ENCODE peak calls at places on chromosomes 1 and 21, in ten cellular contexts. T is activated naive CD8-positive, alpha-beta T cell treated with anti-CD3 and anti-CD28 coated beads, Interleukin-2, amount 50 U/mL, for 24 hours; F is suprapubic skin; R is activated T-cell treated with anti-CD3 and anti-CD28 coated beads, Interleukin-2, amount 50 U/mL, for 1 hour; W is GM12878; N is SK-N-DZ; B is AG08396; E is AML-193; D is T-cell; P is HTR-8/SVneo. H is an unnamed sample.
A peak's percentile ranks its signal among the peaks of the same experiment; 100 is the strongest.

GRCh38 chr1:26274801-26275425 is 5.0 kb upstream of the SH3BGRL3 start:
- DNase-seq in E (peak; percentile 42), F (no peak), R (no peak), P (no peak), D (no peak), T (peak; percentile 23), B (no peak), W (no peak), N (no peak), H (no peak)

GRCh38 chr21:44462090-44462833 is 7.0 kb downstream of the LRRC3 start:
- DNase-seq in D (no peak), B (no peak), T (no peak), E (no peak), F (peak; percentile 48), W (no peak), P (no peak), N (no peak), R (no peak), H (no peak)

GRCh38 chr21:45378258-45378966 is 26.6 kb upstream of the COL18A1 start:
- DNase-seq in F (peak; percentile 52), B (peak; percentile 68), D (no peak), W (no peak), N (no peak), P (no peak), E (no peak), R (no peak), T (no peak), H (no peak)

GRCh38 chr1:33971018-33971710 is 107.3 kb downstream of the HMGB4 start:
- DNase-seq in P (no peak), W (no peak), B (peak; percentile 52), R (no peak), E (no peak), N (no peak), F (no peak), T (no peak), D (no peak), H (no peak)

GRCh38 chr1:1089731-1090423 is 15.8 kb upstream of the RNF223 start:
- DNase-seq in W (no peak), T (no peak), R (no peak), N (no peak), D (no peak), B (no peak), E (no peak), P (no peak), F (no peak), H (no peak)

GRCh38 chr1:242245255-242245654 is 246.4 kb upstream of the MAP1LC3C start:
- DNase-seq in E (no peak), P (no peak), B (no peak), F (no peak), W (no peak), T (no peak), N (no peak), D (no peak), R (no peak), H (no peak)

GRCh38 chr1:26418865-26419349 is 8.3 kb downstream of the LIN28A start:
- DNase-seq in F (no peak), W (no peak), E (no peak), N (no peak), B (no peak), R (no peak), D (no peak), T (no peak), P (peak; percentile 32), H (no peak)

GRCh38 chr1:226945106-226945857 is 5.2 kb downstream of the COQ8A start:
- DNase-seq in P (no peak), W (no peak), E (no peak), R (no peak), N (peak; percentile 11), B (no peak), F (no peak), D (no peak), T (no peak), H (no peak)

GRCh38 chr1:204123376-204123775 is 28.5 kb downstream of the ETNK2 start:
- DNase-seq in B (peak; percentile 62), W (no peak), R (no peak), N (no peak), T (no peak), E (no peak), P (no peak), D (no peak), F (no peak), H (no peak)

GRCh38 chr21:45054162-45054926 is 20.0 kb upstream of the ADARB1 start:
- DNase-seq in T (no peak), R (no peak), E (no peak), N (no peak), P (no peak), W (no peak), D (no peak), F (no peak), B (no peak), H (no peak)